ENCODE peak calls at places on chromosome X, in five cellular contexts. J is HepG2, I is HCT116, H is GM12878, Y is K562. N is an unnamed sample.

GRCh38 chrX:150455220-150455618 is 92.1 kb downstream of the MAMLD1 start:
- DNase-seq in J (no peak), I (no peak), H (no peak), Y (no peak), N (no peak)

GRCh38 chrX:16418650-16419049 is 231.3 kb upstream of the S100G start:
- DNase-seq in J (no peak), I (no peak), H (no peak), Y (no peak), N (no peak)

GRCh38 chrX:41086627-41086932 is 1.3 kb downstream of the USP9X start:
- DNase-seq in J (no peak), I (no peak), H (no peak), Y (no peak), N (no peak)

GRCh38 chrX:25524150-25524549 is 508.4 kb upstream of the ARX start:
- DNase-seq in J (peak; percentile 82), I (no peak), H (no peak), Y (no peak), N (no peak)

GRCh38 chrX:118348186-118348810 is 2.4 kb downstream of the WDR44 start:
- DNase-seq in J (no peak), I (no peak), H (no peak), Y (no peak), N (no peak)

GRCh38 chrX:77564824-77565223 is 117.6 kb downstream of the FGF16 start:
- DNase-seq in J (no peak), I (no peak), H (no peak), Y (no peak), N (no peak)

GRCh38 chrX:114532093-114532805 is 51.6 kb upstream of the HTR2C start:
- DNase-seq in J (no peak), I (no peak), H (no peak), Y (no peak), N (no peak)

GRCh38 chrX:16825306-16826035 is 39.2 kb downstream of the TXLNG start:
- DNase-seq in J (peak; percentile 25), I (no peak), H (no peak), Y (no peak), N (no peak)

GRCh38 chrX:21943460-21944135 is 3.1 kb downstream of the SMS start:
- DNase-seq in J (no peak), I (peak; percentile 64), H (no peak), Y (no peak), N (no peak)

GRCh38 chrX:136339702-136340101 is 38.9 kb downstream of the ADGRG4 start:
- DNase-seq in J (no peak), I (no peak), H (no peak), Y (no peak), N (no peak)

GRCh38 chrX:68286076-68286475 is 147.2 kb downstream of the OPHN1 start:
- DNase-seq in J (no peak), I (no peak), H (no peak), Y (no peak), N (no peak)

GRCh38 chrX:102067966-102068723 is 57.3 kb upstream of the TCEAL2 start:
- DNase-seq in J (peak; percentile 1), I (no peak), H (peak; percentile 1), Y (no peak), N (no peak)

GRCh38 chrX:70196961-70197805 is 19.9 kb downstream of the DGAT2L6 start:
- DNase-seq in J (peak; percentile 51), I (peak; percentile 60), H (no peak), Y (peak; percentile 72), N (peak; percentile 9)

GRCh38 chrX:109987884-109988283 is 15.0 kb upstream of the TMEM164 start:
- DNase-seq in J (no peak), I (no peak), H (no peak), Y (no peak), N (no peak)

GRCh38 chrX:153414838-153415552 is 3.7 kb downstream of the ZFP92 start:
- DNase-seq in J (no peak), I (no peak), H (no peak), Y (no peak), N (no peak)

GRCh38 chrX:3393168-3393567 is 46.7 kb upstream of the MXRA5 start:
- DNase-seq in J (no peak), I (no peak), H (no peak), Y (no peak), N (no peak)

GRCh38 chrX:149487292-149487691 is 17.8 kb downstream of the IDS start:
- DNase-seq in J (no peak), I (no peak), H (no peak), Y (peak; percentile 20), N (no peak)

GRCh38 chrX:25527596-25527995 is 511.8 kb upstream of the ARX start:
- DNase-seq in J (no peak), I (no peak), H (no peak), Y (no peak), N (no peak)

GRCh38 chrX:153782324-153782723 is 1.5 kb downstream of the SRPK3 start:
- DNase-seq in J (no peak), I (no peak), H (no peak), Y (peak; percentile 20), N (no peak)

GRCh38 chrX:140157611-140158010 is 192.3 kb upstream of the CXorf66 start:
- DNase-seq in J (no peak), I (no peak), H (no peak), Y (no peak), N (no peak)

GRCh38 chrX:68703369-68703768 is 55.9 kb downstream of the STARD8 start:
- DNase-seq in J (no peak), I (no peak), H (no peak), Y (no peak), N (no peak)

GRCh38 chrX:110310896-110311295 is 7.0 kb downstream of the AMMECR1 start:
- DNase-seq in J (no peak), I (no peak), H (no peak), Y (peak; percentile 15), N (no peak)

GRCh38 chrX:44874481-44875184 is 1.6 kb downstream of the KDM6A start:
- DNase-seq in J (no peak), I (no peak), H (no peak), Y (peak; percentile 31), N (no peak)

GRCh38 chrX:8864151-8864550 is 63.0 kb upstream of the FAM9A start:
- DNase-seq in J (no peak), I (no peak), H (no peak), Y (no peak), N (no peak)

GRCh38 chrX:115023139-115023538 is 5.7 kb upstream of the IL13RA2 start:
- DNase-seq in J (no peak), I (peak; percentile 15), H (no peak), Y (no peak), N (no peak)

GRCh38 chrX:40394302-40394701 is 186.5 kb upstream of the ATP6AP2 start:
- DNase-seq in J (no peak), I (no peak), H (no peak), Y (no peak), N (no peak)

GRCh38 chrX:72479324-72480274 is 93.0 kb downstream of the HDAC8 start:
- DNase-seq in J (peak; percentile 18), I (no peak), H (no peak), Y (no peak), N (no peak)

GRCh38 chrX:24424948-24425347 is 40.1 kb upstream of the PDK3 start:
- DNase-seq in J (no peak), I (no peak), H (no peak), Y (no peak), N (no peak)

GRCh38 chrX:24427747-24428019 is 37.4 kb upstream of the PDK3 start:
- DNase-seq in J (no peak), I (no peak), H (no peak), Y (no peak), N (no peak)

GRCh38 chrX:24426921-24427746 is 38.0 kb upstream of the PDK3 start:
- DNase-seq in J (peak; percentile 5), I (no peak), H (no peak), Y (no peak), N (no peak)

GRCh38 chrX:24425806-24426205 is 39.3 kb upstream of the PDK3 start:
- DNase-seq in J (no peak), I (no peak), H (no peak), Y (no peak), N (no peak)

GRCh38 chrX:24426340-24426913 is 38.7 kb upstream of the PDK3 start:
- DNase-seq in J (peak; percentile 29), I (no peak), H (no peak), Y (peak; percentile 11), N (no peak)
- TF ChIP-seq CEBPB in J (no peak), I (no peak), H (no peak), Y (no peak), N (no peak)

DNA sequence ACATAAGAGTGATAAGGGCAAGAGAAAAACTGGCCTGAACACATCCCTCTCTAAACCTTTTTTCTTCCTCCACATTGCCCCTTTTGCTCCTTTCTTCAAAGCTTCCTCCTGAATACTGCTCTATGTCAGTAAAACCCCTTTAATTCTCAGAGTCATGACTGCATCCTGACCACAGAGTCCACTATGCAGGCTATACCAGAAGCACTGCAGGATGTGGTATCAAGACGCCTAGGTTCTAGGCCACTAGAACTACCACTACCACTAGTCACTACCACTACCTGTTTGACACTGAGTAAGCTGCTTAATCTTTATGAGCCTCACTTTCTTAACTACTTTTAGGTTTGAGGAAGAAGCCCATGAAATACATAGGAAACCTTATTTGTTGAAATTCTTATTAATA is 38.7 kb downstream of the ARHGEF9 start:
- DNase-seq in J (no peak), I (no peak), H (no peak), Y (no peak), N (no peak)
- TF ChIP-seq SIN3A in J (no peak), I (no peak), H (no peak), Y (no peak), N (no peak)

DNA sequence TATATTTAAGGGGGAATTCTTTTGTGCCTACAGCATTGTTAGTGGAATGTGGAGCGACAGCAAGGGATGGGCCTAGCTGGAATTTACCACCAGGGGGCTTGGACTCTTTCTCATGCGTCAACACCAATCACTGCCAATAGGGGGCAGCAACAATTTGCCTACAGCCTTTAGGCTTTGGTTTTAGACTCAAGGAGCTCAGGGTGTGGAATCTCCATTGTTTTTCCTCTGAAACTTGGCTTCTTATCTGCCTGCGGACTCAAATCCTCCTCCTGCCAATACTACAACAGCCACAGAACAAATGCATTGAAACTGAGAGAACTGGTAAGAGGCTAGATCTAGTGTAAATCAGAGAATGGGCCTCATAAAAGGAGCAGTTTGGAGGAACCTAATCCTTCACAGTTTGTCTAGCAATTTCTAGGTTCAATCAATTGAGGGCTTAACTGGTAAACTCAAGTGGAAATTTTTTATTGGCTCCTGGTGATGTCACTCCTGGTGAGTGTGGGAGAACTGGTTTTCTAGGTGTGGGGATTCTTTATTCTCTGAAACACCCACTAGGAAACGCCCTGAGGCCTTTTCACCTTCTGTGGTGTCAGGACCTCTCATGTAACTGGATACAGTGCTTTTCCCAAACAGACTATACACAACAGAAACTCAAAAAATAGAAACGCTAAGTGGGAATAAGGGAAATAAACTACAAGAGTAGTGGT is 27.9 kb upstream of the TMSB4X start:
- DNase-seq in J (peak; percentile 47), I (peak; percentile 60), H (peak; percentile 85), Y (peak; percentile 70), N (peak; percentile 54)
- TF ChIP-seq CEBPB in J (no peak), I (no peak), H (no peak), Y (no peak), N (no peak)

GRCh38 chrX:30313322-30313721 is 4.1 kb upstream of the NR0B1 start:
- DNase-seq in J (peak; percentile 77), I (no peak), H (no peak), Y (no peak), N (no peak)

GRCh38 chrX:30309139-30309571 is at the start of gene NR0B1:
- DNase-seq in J (no peak), I (no peak), H (no peak), Y (no peak), N (no peak)

GRCh38 chrX:30312858-30313257 is 3.7 kb upstream of the NR0B1 start:
- DNase-seq in J (no peak), I (no peak), H (no peak), Y (no peak), N (no peak)

GRCh38 chrX:30308263-30309138 is 689 bp downstream of the NR0B1 start:
- DNase-seq in J (no peak), I (no peak), H (no peak), Y (no peak), N (no peak)

GRCh38 chrX:30310429-30311206 is 1.4 kb upstream of the NR0B1 start:
- DNase-seq in J (no peak), I (no peak), H (no peak), Y (no peak), N (no peak)
- TF ChIP-seq SIN3A in J (no peak), I (no peak), H (no peak), Y (no peak), N (no peak)

N was measured in H1.